ENCODE peak calls at places on chromosomes 6 and 20, in five cellular contexts. U is left colon; V is NCI-H2081; N is astrocyte; G is activated naive CD4-positive, alpha-beta T cell treated with anti-CD3 and anti-CD28 coated beads, Interleukin-2, amount 10 ng/mL, durations not matched to agents 7 days and 5 days. L is an unnamed sample.

GRCh38 chr20:32743237-32744112 is at the start of gene COMMD7:
- DNase-seq in V (peak), U (peak), N (no peak), G (peak), L (peak)

GRCh38 chr6:21539621-21540100 is 53.9 kb upstream of the SOX4 start:
- DNase-seq in N (no peak), G (no peak), U (no peak), V (no peak), L (no peak)

GRCh38 chr6:15956205-15957106 is 172.4 kb upstream of the MYLIP start:
- DNase-seq in G (no peak), V (no peak), N (no peak), U (peak), L (peak)

GRCh38 chr6:43716099-43716498 is 28.5 kb upstream of the MRPS18A start:
- DNase-seq in U (no peak), N (no peak), G (no peak), V (peak), L (no peak)

GRCh38 chr6:107604549-107604948 is 114.6 kb downstream of the SOBP start:
- DNase-seq in N (no peak), G (no peak), V (no peak), U (no peak), L (no peak)

GRCh38 chr20:5008743-5009142 is 7.4 kb upstream of the SLC23A2 start:
- DNase-seq in V (no peak), G (no peak), N (no peak), U (no peak), L (no peak)

GRCh38 chr6:138087549-138087948 is 19.7 kb downstream of the PERP start:
- DNase-seq in V (peak), U (no peak), G (no peak), N (peak), L (no peak)

GRCh38 chr20:63497138-63497945 is 1.5 kb downstream of the EEF1A2 start:
- DNase-seq in V (no peak), G (no peak), N (no peak), U (no peak), L (no peak)

GRCh38 chr6:97133071-97133470 is 149.9 kb downstream of the MMS22L start:
- DNase-seq in V (no peak), G (no peak), U (no peak), N (peak), L (peak)

GRCh38 chr20:10076126-10077080 is 41.6 kb downstream of the ANKEF1 start:
- DNase-seq in G (no peak), V (no peak), U (no peak), N (peak), L (no peak)

GRCh38 chr6:122789078-122789861 is at the start of gene SMPDL3A:
- DNase-seq in G (peak), N (peak), V (peak), U (peak), L (peak)

GRCh38 chr20:46118481-46119020 is 437 bp downstream of the CD40 start:
- DNase-seq in G (peak), V (no peak), U (peak), N (no peak), L (no peak)

GRCh38 chr6:135759831-135760230 is 91.7 kb upstream of the PDE7B start:
- DNase-seq in G (no peak), U (no peak), V (no peak), N (peak), L (no peak)

GRCh38 chr6:169589293-169589692 is 112.5 kb downstream of the WDR27 start:
- DNase-seq in N (peak), G (no peak), U (no peak), V (no peak), L (no peak)

GRCh38 chr6:5290097-5290496 is 28.8 kb downstream of the FARS2 start:
- DNase-seq in G (no peak), N (no peak), V (no peak), U (no peak), L (no peak)

GRCh38 chr6:121309768-121310473 is 24.4 kb downstream of the TBC1D32 start:
- DNase-seq in V (no peak), N (peak), U (no peak), G (no peak), L (no peak)

GRCh38 chr6:168410554-168411011 is 30.4 kb upstream of the SMOC2 start:
- DNase-seq in V (no peak), G (no peak), N (no peak), U (no peak), L (no peak)

GRCh38 chr6:90677440-90677839 is 90.6 kb upstream of the MAP3K7 start:
- DNase-seq in G (no peak), U (no peak), V (peak), N (no peak), L (peak)

L was measured in NCI-H1105.